ENCODE peak calls at places on chromosomes 11 and 22, in six cellular contexts. O is OCI-LY7; Q is CD8-positive, alpha-beta T cell; B is kidney; L is HFF-Myc; R is astrocyte of the spinal cord. W is an unnamed sample.

GRCh38 chr11:66011239-66011784 is 496 bp upstream of the CST6 start:
- DNase-seq in B (peak), L (no peak), R (peak), Q (no peak), O (no peak), W (no peak)

GRCh38 chr22:17149073-17149815 is 9.8 kb downstream of the HDHD5 start:
- DNase-seq in B (no peak), O (no peak), L (no peak), Q (no peak), R (no peak), W (no peak)

GRCh38 chr22:22848364-22848866 is 39.2 kb upstream of the IGLL5 start:
- DNase-seq in L (no peak), B (peak), O (peak), Q (peak), R (peak), W (peak)

GRCh38 chr11:110919241-110919893 is 207.1 kb upstream of the ARHGAP20 start:
- DNase-seq in Q (no peak), O (no peak), R (no peak), L (no peak), B (no peak), W (no peak)

GRCh38 chr22:23419151-23419550 is 160.9 kb downstream of the IGLL1 start:
- DNase-seq in R (no peak), O (no peak), Q (no peak), L (no peak), B (no peak), W (no peak)

GRCh38 chr11:8342821-8343681 is 79.4 kb upstream of the LMO1 start:
- DNase-seq in R (no peak), Q (no peak), O (no peak), L (no peak), B (peak), W (no peak)

GRCh38 chr11:105582497-105582896 is 27.4 kb upstream of the GRIA4 start:
- DNase-seq in B (no peak), L (no peak), R (no peak), Q (no peak), O (no peak), W (no peak)

GRCh38 chr22:19597399-19597735 is 73.2 kb upstream of the CLDN5 start:
- DNase-seq in B (no peak), L (no peak), O (peak), R (no peak), Q (peak), W (no peak)

GRCh38 chr11:30258679-30259078 is 27.9 kb downstream of the FSHB start:
- DNase-seq in R (no peak), B (no peak), L (no peak), O (no peak), Q (no peak), W (no peak)

GRCh38 chr11:2512431-2513407 is 67.9 kb downstream of the KCNQ1 start:
- DNase-seq in O (no peak), Q (no peak), R (no peak), L (no peak), B (peak), W (no peak)

GRCh38 chr22:30609260-30610185 is 2.5 kb downstream of the TCN2 start:
- DNase-seq in Q (no peak), L (peak), O (no peak), B (no peak), R (peak), W (no peak)

GRCh38 chr11:3205261-3206127 is 13.1 kb downstream of the MRGPRG start:
- DNase-seq in B (no peak), R (no peak), Q (no peak), L (no peak), O (no peak), W (no peak)

GRCh38 chr22:26484360-26484706 is 656 bp downstream of the SRRD start:
- DNase-seq in L (no peak), O (peak), Q (no peak), B (no peak), R (no peak), W (no peak)

GRCh38 chr11:113473983-113474361 is 1.2 kb downstream of the DRD2 start:
- DNase-seq in R (no peak), O (no peak), Q (no peak), L (no peak), B (no peak), W (no peak)

DNA sequence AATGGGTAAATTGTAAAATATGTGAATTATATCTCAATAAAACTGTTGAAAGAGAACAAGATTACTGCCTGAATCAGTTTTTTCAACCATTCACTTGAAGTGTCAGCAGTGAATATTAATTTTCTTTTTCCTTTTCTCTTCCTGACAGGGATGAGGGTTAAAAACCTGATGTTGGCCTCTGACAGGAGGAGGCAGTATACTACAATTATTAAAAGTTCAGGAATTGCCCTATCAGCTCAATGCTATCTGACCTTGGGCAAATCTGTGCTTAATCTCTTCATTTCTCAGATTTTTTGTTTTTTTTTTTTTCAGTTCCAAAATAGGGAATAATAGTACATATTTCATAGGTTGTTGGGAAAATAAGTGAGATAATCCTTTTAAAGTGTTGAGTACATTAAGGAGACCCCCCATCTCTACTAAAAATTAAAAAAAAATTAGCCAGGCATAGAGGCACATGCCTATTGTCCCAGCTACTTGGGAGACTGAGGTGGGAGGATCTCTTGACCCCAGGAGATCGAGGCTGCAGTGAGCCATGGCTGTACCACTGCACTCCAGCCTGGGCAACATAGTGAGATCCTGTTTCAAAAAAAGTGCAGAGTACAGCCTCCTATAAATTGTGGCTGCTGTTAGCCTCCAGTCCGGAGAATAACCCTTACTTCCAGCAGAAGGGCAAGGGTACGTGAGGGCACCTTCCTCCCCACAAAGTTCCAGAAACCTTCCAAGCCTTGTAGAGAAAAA is 48.8 kb downstream of the TRIM44 start:
- DNase-seq in Q (no peak), B (no peak), R (no peak), L (no peak), O (no peak), W (no peak)
- TF ChIP-seq CTCF in Q (no peak), B (peak), R (no peak), L (peak), O (peak), W (peak)

GRCh38 chr11:70270104-70270876 is at the start of gene PPFIA1:
- DNase-seq in L (peak), O (peak), B (peak), Q (peak), R (peak), W (peak)
- TF ChIP-seq CTCF in L (no peak), O (no peak), B (peak), Q (peak), R (no peak), W (no peak)

GRCh38 chr11:108871867-108872266 is 207.0 kb downstream of the DDX10 start:
- DNase-seq in L (no peak), O (no peak), R (peak), Q (no peak), B (no peak), W (no peak)

GRCh38 chr11:108870373-108871020 is 205.6 kb downstream of the DDX10 start:
- DNase-seq in B (no peak), O (no peak), Q (no peak), R (peak), L (no peak), W (no peak)

GRCh38 chr11:108872781-108873291 is 208.0 kb downstream of the DDX10 start:
- DNase-seq in Q (no peak), B (no peak), O (no peak), L (no peak), R (peak), W (no peak)

GRCh38 chr11:108873305-108873704 is 208.4 kb downstream of the DDX10 start:
- DNase-seq in L (no peak), Q (no peak), R (peak), B (no peak), O (no peak), W (no peak)

GRCh38 chr11:108871152-108871551 is 206.3 kb downstream of the DDX10 start:
- DNase-seq in L (peak), B (no peak), O (peak), R (peak), Q (peak), W (no peak)
- TF ChIP-seq CTCF in L (peak), B (peak), O (peak), R (peak), Q (no peak), W (peak)

DNA sequence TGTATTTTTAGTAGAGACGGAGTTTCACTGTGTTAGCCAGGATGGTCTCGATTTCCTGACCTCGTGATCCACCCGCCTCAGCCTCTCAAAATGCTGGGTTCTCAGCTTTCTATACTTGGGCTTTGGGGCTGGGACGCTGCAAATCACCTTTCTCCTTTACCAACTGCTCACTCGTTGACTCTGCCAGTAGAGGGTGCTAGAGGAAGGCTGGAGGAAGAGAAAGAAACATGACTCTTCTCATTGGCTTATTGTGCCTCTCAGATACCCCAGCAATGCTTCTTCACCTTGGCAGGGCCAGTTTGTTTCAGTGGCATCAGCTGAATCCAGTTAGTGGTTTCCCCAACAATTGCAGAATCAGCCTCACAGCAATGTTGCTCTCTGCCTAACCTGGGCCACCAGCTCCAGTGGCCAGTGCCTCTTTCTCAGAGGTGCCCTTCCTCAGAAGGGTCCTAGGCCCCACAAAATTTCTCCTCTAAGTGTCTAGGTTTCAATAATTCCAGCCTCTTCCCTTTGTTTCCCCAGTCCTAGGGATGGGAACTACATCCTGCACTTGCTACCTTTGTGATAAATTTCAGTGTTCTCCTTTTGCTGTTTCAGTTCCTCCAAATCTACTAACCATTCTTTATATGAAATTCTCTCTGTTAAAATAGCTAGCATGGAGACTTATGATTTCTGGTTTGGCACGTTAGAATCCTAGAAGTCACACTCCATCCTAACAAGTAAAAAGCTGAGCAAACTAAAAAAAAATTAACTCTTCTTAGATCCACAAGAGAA is 71.5 kb upstream of the VSTM5 start:
- DNase-seq in L (peak), B (no peak), O (peak), R (peak), Q (no peak), W (peak)
- TF ChIP-seq CTCF in L (peak), B (peak), O (peak), R (peak), Q (no peak), W (peak)

W was measured in neural crest cell.